ENCODE peak calls at places on chromosome 1, in five cellular contexts. B is ureter; N is AG08396; S is stimulated activated CD8-positive, alpha-beta memory T cell treated with anti-CD3 and anti-CD28 coated beads, Interleukin-15, amount 100 ng/mL, for 24 hours; D is colonic mucosa. G is an unnamed sample.
A peak's percentile ranks its signal among the peaks of the same experiment; 100 is the strongest.

GRCh38 chr1:184954232-184954995 is 19.9 kb downstream of the NIBAN1 start:
- DNase-seq in N (no peak), D (no peak), S (no peak), B (no peak), G (no peak)

GRCh38 chr1:11496551-11497080 is 17.7 kb downstream of the DISP3 start:
- DNase-seq in B (no peak), D (no peak), S (no peak), N (no peak), G (no peak)

GRCh38 chr1:100544791-100545190 is 6.9 kb downstream of the GPR88 start:
- DNase-seq in N (no peak), S (no peak), B (no peak), D (no peak), G (no peak)

GRCh38 chr1:175015243-175015642 is 8.0 kb downstream of the MRPS14 start:
- DNase-seq in N (peak; percentile 52), B (no peak), D (no peak), S (no peak), G (no peak)

GRCh38 chr1:31782766-31783410 is 18.7 kb upstream of the ADGRB2 start:
- DNase-seq in D (no peak), N (no peak), B (no peak), S (no peak), G (peak; percentile 32)

GRCh38 chr1:42913426-42914091 is 45.1 kb downstream of the SLC2A1 start:
- DNase-seq in D (peak; percentile 73), B (peak; percentile 69), N (peak; percentile 81), S (no peak), G (no peak)

GRCh38 chr1:71434240-71434639 is 353.4 kb upstream of the ZRANB2 start:
- DNase-seq in B (no peak), N (no peak), S (no peak), D (no peak), G (no peak)

GRCh38 chr1:14996133-14997050 is 157.2 kb upstream of the TMEM51 start:
- DNase-seq in S (no peak), B (no peak), D (no peak), N (peak; percentile 84), G (peak; percentile 61)

GRCh38 chr1:67726224-67726623 is 41.2 kb downstream of the GADD45A start:
- DNase-seq in N (no peak), S (no peak), D (no peak), B (no peak), G (no peak)

GRCh38 chr1:21307663-21308062 is 17.4 kb upstream of the ECE1 start:
- DNase-seq in S (no peak), D (no peak), B (no peak), N (no peak), G (no peak)

GRCh38 chr1:45005761-45006160 is 5.4 kb downstream of the HECTD3 start:
- DNase-seq in B (no peak), N (no peak), S (no peak), D (no peak), G (no peak)

G was measured in aorta.